ENCODE peak calls at places on chromosomes 12 and 14, in ten cellular contexts. One of them, this sample, is unnamed.

GRCh38 chr14:57835751-57836150 is 30.1 kb downstream of the SLC35F4 start:
- DNase-seq in ovary: no peak
- DNase-seq in mesenteric fat pad: no peak
- DNase-seq in left ventricle myocardium inferior: no peak
- DNase-seq in stimulated activated CD8-positive, alpha-beta memory T cell treated with anti-CD3 and anti-CD28 coated beads, Interleukin-2, amount 100 ng/mL, for 48 hours: no peak
- DNase-seq in MCF 10A: peak
- DNase-seq in NCI-H526 treated with DMSO at 0.1 percent for 48 hours: peak
- DNase-seq in CD8-positive, alpha-beta T cell: no peak
- DNase-seq in stimulated activated naive CD8-positive, alpha-beta T cell treated with anti-CD3 and anti-CD28 coated beads, Interleukin-15, Interleukin-2, amounts not matched to agents 100 U/mL and 50 U/mL, for 24 hours: no peak
- DNase-seq in astrocyte of the spinal cord: no peak
- DNase-seq in this sample: peak

GRCh38 chr12:40996091-40996490 is 192.0 kb upstream of the PDZRN4 start:
- DNase-seq in MCF 10A: no peak
- DNase-seq in mesenteric fat pad: no peak
- DNase-seq in astrocyte of the spinal cord: no peak
- DNase-seq in stimulated activated CD8-positive, alpha-beta memory T cell treated with anti-CD3 and anti-CD28 coated beads, Interleukin-2, amount 100 ng/mL, for 48 hours: no peak
- DNase-seq in left ventricle myocardium inferior: no peak
- DNase-seq in CD8-positive, alpha-beta T cell: no peak
- DNase-seq in ovary: no peak
- DNase-seq in stimulated activated naive CD8-positive, alpha-beta T cell treated with anti-CD3 and anti-CD28 coated beads, Interleukin-15, Interleukin-2, amounts not matched to agents 100 U/mL and 50 U/mL, for 24 hours: no peak
- DNase-seq in NCI-H526 treated with DMSO at 0.1 percent for 48 hours: no peak
- DNase-seq in this sample: no peak

GRCh38 chr12:130847097-130847496 is 8.0 kb upstream of the STX2 start:
- DNase-seq in CD8-positive, alpha-beta T cell: no peak
- DNase-seq in stimulated activated CD8-positive, alpha-beta memory T cell treated with anti-CD3 and anti-CD28 coated beads, Interleukin-2, amount 100 ng/mL, for 48 hours: no peak
- DNase-seq in ovary: no peak
- DNase-seq in stimulated activated naive CD8-positive, alpha-beta T cell treated with anti-CD3 and anti-CD28 coated beads, Interleukin-15, Interleukin-2, amounts not matched to agents 100 U/mL and 50 U/mL, for 24 hours: no peak
- DNase-seq in NCI-H526 treated with DMSO at 0.1 percent for 48 hours: no peak
- DNase-seq in astrocyte of the spinal cord: no peak
- DNase-seq in mesenteric fat pad: no peak
- DNase-seq in MCF 10A: no peak
- DNase-seq in left ventricle myocardium inferior: no peak
- DNase-seq in this sample: no peak

GRCh38 chr12:103841690-103842584 is 903 bp upstream of the NT5DC3 start:
- DNase-seq in astrocyte of the spinal cord: peak
- DNase-seq in ovary: peak
- DNase-seq in MCF 10A: peak
- DNase-seq in stimulated activated naive CD8-positive, alpha-beta T cell treated with anti-CD3 and anti-CD28 coated beads, Interleukin-15, Interleukin-2, amounts not matched to agents 100 U/mL and 50 U/mL, for 24 hours: peak
- DNase-seq in left ventricle myocardium inferior: peak
- DNase-seq in stimulated activated CD8-positive, alpha-beta memory T cell treated with anti-CD3 and anti-CD28 coated beads, Interleukin-2, amount 100 ng/mL, for 48 hours: peak
- DNase-seq in NCI-H526 treated with DMSO at 0.1 percent for 48 hours: peak
- DNase-seq in mesenteric fat pad: no peak
- DNase-seq in CD8-positive, alpha-beta T cell: no peak
- DNase-seq in this sample: peak

GRCh38 chr14:69337984-69338383 is 60.1 kb downstream of the ERH start:
- DNase-seq in stimulated activated naive CD8-positive, alpha-beta T cell treated with anti-CD3 and anti-CD28 coated beads, Interleukin-15, Interleukin-2, amounts not matched to agents 100 U/mL and 50 U/mL, for 24 hours: no peak
- DNase-seq in left ventricle myocardium inferior: no peak
- DNase-seq in NCI-H526 treated with DMSO at 0.1 percent for 48 hours: no peak
- DNase-seq in CD8-positive, alpha-beta T cell: no peak
- DNase-seq in astrocyte of the spinal cord: no peak
- DNase-seq in MCF 10A: no peak
- DNase-seq in mesenteric fat pad: no peak
- DNase-seq in ovary: no peak
- DNase-seq in stimulated activated CD8-positive, alpha-beta memory T cell treated with anti-CD3 and anti-CD28 coated beads, Interleukin-2, amount 100 ng/mL, for 48 hours: no peak
- DNase-seq in this sample: no peak

GRCh38 chr12:110543252-110543959 is 39.7 kb downstream of the PPTC7 start:
- DNase-seq in astrocyte of the spinal cord: peak
- DNase-seq in NCI-H526 treated with DMSO at 0.1 percent for 48 hours: no peak
- DNase-seq in mesenteric fat pad: peak
- DNase-seq in stimulated activated CD8-positive, alpha-beta memory T cell treated with anti-CD3 and anti-CD28 coated beads, Interleukin-2, amount 100 ng/mL, for 48 hours: no peak
- DNase-seq in stimulated activated naive CD8-positive, alpha-beta T cell treated with anti-CD3 and anti-CD28 coated beads, Interleukin-15, Interleukin-2, amounts not matched to agents 100 U/mL and 50 U/mL, for 24 hours: no peak
- DNase-seq in left ventricle myocardium inferior: peak
- DNase-seq in CD8-positive, alpha-beta T cell: no peak
- DNase-seq in ovary: peak
- DNase-seq in MCF 10A: peak
- DNase-seq in this sample: peak

GRCh38 chr12:52023976-52024688 is 17.4 kb downstream of the TAMALIN start:
- DNase-seq in left ventricle myocardium inferior: no peak
- DNase-seq in CD8-positive, alpha-beta T cell: no peak
- DNase-seq in stimulated activated naive CD8-positive, alpha-beta T cell treated with anti-CD3 and anti-CD28 coated beads, Interleukin-15, Interleukin-2, amounts not matched to agents 100 U/mL and 50 U/mL, for 24 hours: no peak
- DNase-seq in MCF 10A: no peak
- DNase-seq in astrocyte of the spinal cord: no peak
- DNase-seq in ovary: no peak
- DNase-seq in stimulated activated CD8-positive, alpha-beta memory T cell treated with anti-CD3 and anti-CD28 coated beads, Interleukin-2, amount 100 ng/mL, for 48 hours: no peak
- DNase-seq in mesenteric fat pad: no peak
- DNase-seq in NCI-H526 treated with DMSO at 0.1 percent for 48 hours: no peak
- DNase-seq in this sample: no peak

GRCh38 chr14:104316121-104316722 is 177.8 kb downstream of the KIF26A start:
- DNase-seq in mesenteric fat pad: peak
- DNase-seq in stimulated activated naive CD8-positive, alpha-beta T cell treated with anti-CD3 and anti-CD28 coated beads, Interleukin-15, Interleukin-2, amounts not matched to agents 100 U/mL and 50 U/mL, for 24 hours: no peak
- DNase-seq in left ventricle myocardium inferior: no peak
- DNase-seq in astrocyte of the spinal cord: no peak
- DNase-seq in stimulated activated CD8-positive, alpha-beta memory T cell treated with anti-CD3 and anti-CD28 coated beads, Interleukin-2, amount 100 ng/mL, for 48 hours: no peak
- DNase-seq in MCF 10A: no peak
- DNase-seq in NCI-H526 treated with DMSO at 0.1 percent for 48 hours: peak
- DNase-seq in ovary: no peak
- DNase-seq in CD8-positive, alpha-beta T cell: no peak
- DNase-seq in this sample: no peak

GRCh38 chr12:1453801-1454200 is 140.6 kb downstream of the FBXL14 start:
- DNase-seq in stimulated activated naive CD8-positive, alpha-beta T cell treated with anti-CD3 and anti-CD28 coated beads, Interleukin-15, Interleukin-2, amounts not matched to agents 100 U/mL and 50 U/mL, for 24 hours: no peak
- DNase-seq in MCF 10A: no peak
- DNase-seq in NCI-H526 treated with DMSO at 0.1 percent for 48 hours: no peak
- DNase-seq in astrocyte of the spinal cord: no peak
- DNase-seq in ovary: no peak
- DNase-seq in CD8-positive, alpha-beta T cell: no peak
- DNase-seq in mesenteric fat pad: no peak
- DNase-seq in stimulated activated CD8-positive, alpha-beta memory T cell treated with anti-CD3 and anti-CD28 coated beads, Interleukin-2, amount 100 ng/mL, for 48 hours: no peak
- DNase-seq in left ventricle myocardium inferior: no peak
- DNase-seq in this sample: no peak

GRCh38 chr12:11664101-11664500 is 14.6 kb downstream of the ETV6 start:
- DNase-seq in CD8-positive, alpha-beta T cell: no peak
- DNase-seq in MCF 10A: no peak
- DNase-seq in ovary: no peak
- DNase-seq in NCI-H526 treated with DMSO at 0.1 percent for 48 hours: no peak
- DNase-seq in mesenteric fat pad: no peak
- DNase-seq in left ventricle myocardium inferior: no peak
- DNase-seq in astrocyte of the spinal cord: no peak
- DNase-seq in stimulated activated naive CD8-positive, alpha-beta T cell treated with anti-CD3 and anti-CD28 coated beads, Interleukin-15, Interleukin-2, amounts not matched to agents 100 U/mL and 50 U/mL, for 24 hours: no peak
- DNase-seq in stimulated activated CD8-positive, alpha-beta memory T cell treated with anti-CD3 and anti-CD28 coated beads, Interleukin-2, amount 100 ng/mL, for 48 hours: no peak
- DNase-seq in this sample: no peak

GRCh38 chr14:34718750-34719304 is 4.4 kb upstream of the CFL2 start:
- DNase-seq in MCF 10A: no peak
- DNase-seq in stimulated activated CD8-positive, alpha-beta memory T cell treated with anti-CD3 and anti-CD28 coated beads, Interleukin-2, amount 100 ng/mL, for 48 hours: no peak
- DNase-seq in stimulated activated naive CD8-positive, alpha-beta T cell treated with anti-CD3 and anti-CD28 coated beads, Interleukin-15, Interleukin-2, amounts not matched to agents 100 U/mL and 50 U/mL, for 24 hours: no peak
- DNase-seq in ovary: no peak
- DNase-seq in left ventricle myocardium inferior: no peak
- DNase-seq in NCI-H526 treated with DMSO at 0.1 percent for 48 hours: no peak
- DNase-seq in CD8-positive, alpha-beta T cell: no peak
- DNase-seq in mesenteric fat pad: no peak
- DNase-seq in astrocyte of the spinal cord: peak
- DNase-seq in this sample: peak

GRCh38 chr12:124852329-124852831 is 11.3 kb downstream of the SCARB1 start:
- DNase-seq in left ventricle myocardium inferior: peak
- DNase-seq in MCF 10A: no peak
- DNase-seq in NCI-H526 treated with DMSO at 0.1 percent for 48 hours: no peak
- DNase-seq in CD8-positive, alpha-beta T cell: peak
- DNase-seq in stimulated activated naive CD8-positive, alpha-beta T cell treated with anti-CD3 and anti-CD28 coated beads, Interleukin-15, Interleukin-2, amounts not matched to agents 100 U/mL and 50 U/mL, for 24 hours: no peak
- DNase-seq in ovary: peak
- DNase-seq in stimulated activated CD8-positive, alpha-beta memory T cell treated with anti-CD3 and anti-CD28 coated beads, Interleukin-2, amount 100 ng/mL, for 48 hours: no peak
- DNase-seq in astrocyte of the spinal cord: no peak
- DNase-seq in mesenteric fat pad: no peak
- DNase-seq in this sample: peak

GRCh38 chr12:67697443-67697842 is 48.9 kb downstream of the DYRK2 start:
- DNase-seq in left ventricle myocardium inferior: no peak
- DNase-seq in MCF 10A: peak
- DNase-seq in stimulated activated CD8-positive, alpha-beta memory T cell treated with anti-CD3 and anti-CD28 coated beads, Interleukin-2, amount 100 ng/mL, for 48 hours: no peak
- DNase-seq in ovary: no peak
- DNase-seq in stimulated activated naive CD8-positive, alpha-beta T cell treated with anti-CD3 and anti-CD28 coated beads, Interleukin-15, Interleukin-2, amounts not matched to agents 100 U/mL and 50 U/mL, for 24 hours: no peak
- DNase-seq in CD8-positive, alpha-beta T cell: no peak
- DNase-seq in NCI-H526 treated with DMSO at 0.1 percent for 48 hours: no peak
- DNase-seq in mesenteric fat pad: no peak
- DNase-seq in astrocyte of the spinal cord: peak
- DNase-seq in this sample: no peak

This sample was measured in renal cortical epithelial cell.